ENCODE peak calls at places on chromosomes 2 and 18, in five cellular contexts. X is GM20000, K is natural killer cell, Y is progenitor cell of endocrine pancreas, B is BE2C. J is an unnamed sample.
A peak's percentile ranks its signal among the peaks of the same experiment; 100 is the strongest.

GRCh38 chr2:231295363-231295655 is 96.9 kb downstream of the ARMC9 start:
- DNase-seq in X (no peak), K (no peak), Y (no peak), B (no peak), J (no peak)

GRCh38 chr2:45406626-45407025 is 204.4 kb downstream of the SRBD1 start:
- DNase-seq in X (no peak), K (no peak), Y (no peak), B (no peak), J (no peak)

GRCh38 chr2:29878898-29879297 is 42.5 kb downstream of the ALK start:
- DNase-seq in X (no peak), K (no peak), Y (no peak), B (no peak), J (no peak)

GRCh38 chr2:124309563-124310138 is 284.6 kb downstream of the CNTNAP5 start:
- DNase-seq in X (no peak), K (no peak), Y (no peak), B (no peak), J (no peak)

GRCh38 chr2:120239488-120240287 is 13.0 kb upstream of the RALB start:
- DNase-seq in X (no peak), K (no peak), Y (no peak), B (no peak), J (no peak)

GRCh38 chr2:141767051-141767450 is 363.8 kb downstream of the LRP1B start:
- DNase-seq in X (no peak), K (no peak), Y (no peak), B (no peak), J (no peak)

GRCh38 chr2:164597988-164598387 is 23.3 kb downstream of the GRB14 start:
- DNase-seq in X (no peak), K (no peak), Y (no peak), B (no peak), J (no peak)

GRCh38 chr2:74267068-74267467 is 68.7 kb downstream of the MTHFD2 start:
- DNase-seq in X (peak; percentile 66), K (no peak), Y (no peak), B (peak; percentile 14), J (no peak)

GRCh38 chr2:152584301-152584700 is 133.0 kb downstream of the PRPF40A start:
- DNase-seq in X (no peak), K (no peak), Y (no peak), B (no peak), J (no peak)

GRCh38 chr2:63424329-63425078 is 163.8 kb downstream of the WDPCP start:
- DNase-seq in X (peak; percentile 47), K (no peak), Y (no peak), B (peak; percentile 15), J (no peak)

GRCh38 chr18:33611525-33612135 is 33.6 kb downstream of the ASXL3 start:
- DNase-seq in X (no peak), K (no peak), Y (no peak), B (no peak), J (no peak)

GRCh38 chr2:203484266-203485112 is 50.6 kb downstream of the RAPH1 start:
- DNase-seq in X (peak; percentile 34), K (no peak), Y (no peak), B (no peak), J (peak; percentile 55)

GRCh38 chr2:96092580-96092877 is 23.8 kb downstream of the ADRA2B start:
- DNase-seq in X (no peak), K (peak; percentile 10), Y (peak; percentile 5), B (no peak), J (peak; percentile 27)

GRCh38 chr2:203631068-203631757 is 75.2 kb upstream of the CD28 start:
- DNase-seq in X (no peak), K (no peak), Y (no peak), B (no peak), J (no peak)

GRCh38 chr2:152284398-152284797 is 50.6 kb upstream of the FMNL2 start:
- DNase-seq in X (no peak), K (no peak), Y (no peak), B (no peak), J (no peak)

GRCh38 chr2:71932027-71932779 is 215.5 kb downstream of the CYP26B1 start:
- DNase-seq in X (no peak), K (no peak), Y (no peak), B (no peak), J (no peak)

GRCh38 chr2:73091164-73091563 is 19.7 kb upstream of the SFXN5 start:
- DNase-seq in X (no peak), K (no peak), Y (no peak), B (no peak), J (no peak)

GRCh38 chr2:227817940-227818568 is 4.4 kb downstream of the CCL20 start:
- DNase-seq in X (no peak), K (no peak), Y (no peak), B (peak; percentile 21), J (peak; percentile 100)

GRCh38 chr2:117856415-117857210 is 42.1 kb downstream of the DDX18 start:
- DNase-seq in X (no peak), K (no peak), Y (no peak), B (no peak), J (no peak)

GRCh38 chr2:60565472-60565871 is 12.0 kb upstream of the BCL11A start:
- DNase-seq in X (no peak), K (no peak), Y (no peak), B (peak; percentile 24), J (no peak)

GRCh38 chr18:55245200-55245599 is 285.9 kb upstream of the CCDC68 start:
- DNase-seq in X (no peak), K (no peak), Y (no peak), B (no peak), J (no peak)

GRCh38 chr18:34261865-34262780 is 37.4 kb upstream of the NOL4 start:
- DNase-seq in X (peak; percentile 5), K (no peak), Y (no peak), B (no peak), J (no peak)

GRCh38 chr2:205409403-205409802 is 272.9 kb upstream of the NRP2 start:
- DNase-seq in X (no peak), K (no peak), Y (no peak), B (no peak), J (no peak)

GRCh38 chr2:68901561-68901960 is 30.4 kb upstream of the BMP10 start:
- DNase-seq in X (no peak), K (no peak), Y (no peak), B (no peak), J (no peak)

GRCh38 chr2:68905116-68905515 is 33.9 kb upstream of the BMP10 start:
- DNase-seq in X (no peak), K (no peak), Y (no peak), B (no peak), J (no peak)

GRCh38 chr2:68901199-68901515 is 30.0 kb upstream of the BMP10 start:
- DNase-seq in X (no peak), K (no peak), Y (no peak), B (no peak), J (no peak)

GRCh38 chr2:68900496-68901198 is 29.4 kb upstream of the BMP10 start:
- DNase-seq in X (no peak), K (no peak), Y (no peak), B (no peak), J (no peak)
- TF ChIP-seq CTCF in X (no peak), K (no peak), Y (no peak), B (no peak), J (no peak)

GRCh38 chr2:37812414-37812813 is 112.7 kb upstream of the RMDN2 start:
- DNase-seq in X (no peak), K (no peak), Y (no peak), B (no peak), J (no peak)

GRCh38 chr2:37812941-37813730 is 112.0 kb upstream of the RMDN2 start:
- DNase-seq in X (no peak), K (no peak), Y (no peak), B (no peak), J (no peak)

GRCh38 chr2:37809931-37810570 is 115.0 kb upstream of the RMDN2 start:
- DNase-seq in X (no peak), K (no peak), Y (no peak), B (no peak), J (no peak)

GRCh38 chr2:37809525-37809924 is 115.6 kb upstream of the RMDN2 start:
- DNase-seq in X (no peak), K (no peak), Y (no peak), B (peak; percentile 52), J (no peak)
- TF ChIP-seq CTCF in X (no peak), K (no peak), Y (peak; percentile 34), B (peak; percentile 67), J (peak; percentile 74)

DNA sequence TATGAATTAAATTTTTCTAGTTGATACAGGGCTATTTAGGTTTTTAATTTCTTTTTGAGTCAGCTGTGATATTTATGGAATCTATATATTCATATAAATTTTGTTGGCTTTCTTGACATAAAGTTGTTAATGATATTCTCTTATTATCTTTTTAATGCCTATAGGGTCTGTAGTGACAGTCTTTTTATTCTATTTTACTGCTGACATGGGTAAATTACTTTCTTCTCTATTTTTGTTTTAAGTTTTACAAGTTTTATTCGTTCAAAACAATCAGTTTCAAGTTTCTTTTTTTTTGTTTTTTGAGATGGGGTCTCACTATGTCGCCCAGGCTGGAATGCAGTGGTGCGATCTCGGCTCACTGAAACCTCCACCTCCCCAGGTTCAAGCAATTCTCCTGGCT is 226.3 kb downstream of the ZRANB3 start:
- DNase-seq in X (no peak), K (no peak), Y (no peak), B (no peak), J (no peak)
- TF ChIP-seq CTCF in X (no peak), K (no peak), Y (no peak), B (no peak), J (no peak)

GRCh38 chr2:242020196-242021004 is 150.9 kb downstream of the RTP5 start:
- DNase-seq in X (no peak), K (no peak), Y (no peak), B (no peak), J (no peak)
- TF ChIP-seq CTCF in X (no peak), K (no peak), Y (no peak), B (no peak), J (no peak)

GRCh38 chr2:16321872-16322271 is 343.8 kb downstream of the CYRIA start:
- DNase-seq in X (no peak), K (no peak), Y (no peak), B (peak; percentile 100), J (no peak)
- TF ChIP-seq CTCF in X (no peak), K (no peak), Y (no peak), B (no peak), J (no peak)

GRCh38 chr2:221635949-221636348 is 63.8 kb upstream of the EPHA4 start:
- DNase-seq in X (no peak), K (no peak), Y (no peak), B (no peak), J (no peak)
- TF ChIP-seq CTCF in X (no peak), K (no peak), Y (peak; percentile 39), B (no peak), J (no peak)

GRCh38 chr2:111178730-111179405 is 58.2 kb downstream of the BCL2L11 start:
- DNase-seq in X (no peak), K (no peak), Y (no peak), B (no peak), J (no peak)
- TF ChIP-seq CTCF in X (no peak), K (no peak), Y (no peak), B (no peak), J (no peak)